ENCODE peak calls at places on chromosomes 11 and 22, in four cellular contexts. V is astrocyte of the hippocampus; N is body of pancreas; A is stimulated activated CD4-positive, alpha-beta T cell treated with anti-CD3 and anti-CD28 coated beads, Interleukin-12 subunit alpha, Interleukin-12 subunit beta, amount 100 ng/mL, for 4 hours. L is an unnamed sample.

GRCh38 chr22:20115691-20116375 is at the start of gene RANBP1:
- DNase-seq in V (no peak), A (no peak), N (no peak), L (no peak)

GRCh38 chr11:64333556-64333955 is 6.4 kb upstream of the CCDC88B start:
- DNase-seq in V (no peak), N (no peak), A (no peak), L (no peak)

GRCh38 chr22:49152146-49152929 is 675.3 kb downstream of the BRD1 start:
- DNase-seq in N (no peak), V (no peak), A (no peak), L (no peak)

GRCh38 chr11:12598330-12599256 is 75.6 kb upstream of the TEAD1 start:
- DNase-seq in V (peak), A (no peak), N (no peak), L (no peak)

GRCh38 chr11:12410006-12410728 is 32.8 kb downstream of the PARVA start:
- DNase-seq in N (no peak), A (no peak), V (peak), L (no peak)

GRCh38 chr11:12949456-12949855 is 59.7 kb upstream of the RASSF10 start:
- DNase-seq in V (no peak), A (no peak), N (no peak), L (no peak)

GRCh38 chr22:16932577-16932976 is 75.4 kb downstream of the GAB4 start:
- DNase-seq in N (no peak), V (no peak), A (no peak), L (no peak)

GRCh38 chr22:22812031-22812905 is 75.3 kb upstream of the IGLL5 start:
- DNase-seq in V (no peak), A (no peak), N (no peak), L (no peak)

GRCh38 chr11:74682731-74683278 is 48.4 kb downstream of the CHRDL2 start:
- DNase-seq in N (peak), V (no peak), A (no peak), L (no peak)